ENCODE peak calls at places on chromosome 12, in nine cellular contexts. L is HCT116, P is neural progenitor cell, S is GM23248, Z is mesenchymal stem cell, V is K562, Y is hepatocyte, D is PC-3, M is OCI-LY7. Q is an unnamed sample.

GRCh38 chr12:87960557-87960956 is 68.6 kb downstream of the C12orf50 start:
- DNase-seq in L (no peak), P (no peak), S (no peak), Z (no peak), V (no peak), Y (no peak), D (no peak), M (no peak), Q (no peak)

GRCh38 chr12:5268424-5269210 is 163.3 kb upstream of the NTF3 start:
- DNase-seq in L (no peak), P (no peak), S (no peak), Z (no peak), V (no peak), Y (no peak), D (no peak), M (no peak), Q (no peak)

GRCh38 chr12:18343708-18344107 is 82.4 kb downstream of the PIK3C2G start:
- DNase-seq in L (no peak), P (no peak), S (no peak), Z (no peak), V (no peak), Y (peak; percentile 26), D (no peak), M (no peak), Q (no peak)

GRCh38 chr12:5259523-5259922 is 172.4 kb upstream of the NTF3 start:
- DNase-seq in L (no peak), P (no peak), S (peak; percentile 43), Z (no peak), V (no peak), Y (no peak), D (no peak), M (no peak), Q (peak; percentile 62)

GRCh38 chr12:114820773-114821172 is 136.8 kb upstream of the TBX3 start:
- DNase-seq in L (no peak), P (no peak), S (no peak), Z (no peak), V (no peak), Y (peak; percentile 52), D (no peak), M (no peak), Q (no peak)

GRCh38 chr12:91109148-91109564 is 2.1 kb downstream of the LUM start:
- DNase-seq in L (peak; percentile 27), P (peak; percentile 77), S (peak; percentile 81), Z (peak; percentile 83), V (peak; percentile 32), Y (peak; percentile 84), D (peak; percentile 83), M (peak; percentile 54), Q (peak; percentile 80)

GRCh38 chr12:132194056-132194455 is 49.8 kb downstream of the NOC4L start:
- DNase-seq in L (peak; percentile 31), P (peak; percentile 44), S (peak; percentile 13), Z (no peak), V (peak; percentile 65), Y (no peak), D (no peak), M (peak; percentile 15), Q (no peak)

GRCh38 chr12:47383942-47384341 is 304.2 kb upstream of the AMIGO2 start:
- DNase-seq in L (no peak), P (no peak), S (peak; percentile 39), Z (peak; percentile 10), V (no peak), Y (no peak), D (peak; percentile 47), M (no peak), Q (peak; percentile 78)

GRCh38 chr12:113407931-113408585 is 4.4 kb upstream of the SDS start:
- DNase-seq in L (no peak), P (no peak), S (peak; percentile 83), Z (no peak), V (no peak), Y (no peak), D (peak; percentile 55), M (no peak), Q (peak; percentile 58)

GRCh38 chr12:107822356-107822755 is 47.9 kb downstream of the ASCL4 start:
- DNase-seq in L (no peak), P (peak; percentile 8), S (no peak), Z (no peak), V (no peak), Y (no peak), D (no peak), M (no peak), Q (no peak)

GRCh38 chr12:30304528-30304927 is 391.1 kb downstream of the IPO8 start:
- DNase-seq in L (no peak), P (no peak), S (no peak), Z (no peak), V (no peak), Y (no peak), D (no peak), M (no peak), Q (no peak)

GRCh38 chr12:51383281-51383905 is 7.8 kb downstream of the GALNT6 start:
- DNase-seq in L (no peak), P (no peak), S (no peak), Z (no peak), V (no peak), Y (no peak), D (peak; percentile 96), M (peak; percentile 21), Q (no peak)

DNA sequence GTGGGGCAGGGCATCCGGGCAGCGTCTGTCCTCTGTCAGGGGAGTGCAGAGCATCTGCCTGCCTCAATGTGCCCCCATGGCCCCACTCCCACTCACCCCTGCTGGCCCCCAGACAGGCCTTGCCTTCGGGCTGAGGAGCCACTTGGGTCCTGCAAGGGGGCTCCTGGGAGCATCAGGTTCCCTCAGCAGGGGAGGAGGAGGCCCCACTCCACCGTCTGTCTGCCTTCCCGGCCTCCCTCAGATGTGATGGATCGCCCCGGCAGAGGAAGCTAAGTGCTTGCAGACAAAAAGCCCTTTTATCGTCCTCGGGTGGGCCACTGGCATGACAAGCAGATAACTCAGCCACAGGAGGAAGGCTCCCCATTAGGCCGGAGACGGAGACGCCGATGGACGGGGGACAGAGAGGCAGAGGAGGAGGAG is 35.1 kb downstream of the NCOR2 start:
- DNase-seq in L (no peak), P (peak; percentile 56), S (no peak), Z (peak; percentile 71), V (no peak), Y (no peak), D (no peak), M (no peak), Q (no peak)
- H3K4me2 ChIP-seq in L (no peak overlapping the region), P (peak overlapping the region; percentile 23), S (no peak overlapping the region), Z (no peak overlapping the region), V (no peak overlapping the region), Y (peak overlapping the region; percentile 23), D (no peak overlapping the region), M (no peak overlapping the region), Q (no peak overlapping the region)

DNA sequence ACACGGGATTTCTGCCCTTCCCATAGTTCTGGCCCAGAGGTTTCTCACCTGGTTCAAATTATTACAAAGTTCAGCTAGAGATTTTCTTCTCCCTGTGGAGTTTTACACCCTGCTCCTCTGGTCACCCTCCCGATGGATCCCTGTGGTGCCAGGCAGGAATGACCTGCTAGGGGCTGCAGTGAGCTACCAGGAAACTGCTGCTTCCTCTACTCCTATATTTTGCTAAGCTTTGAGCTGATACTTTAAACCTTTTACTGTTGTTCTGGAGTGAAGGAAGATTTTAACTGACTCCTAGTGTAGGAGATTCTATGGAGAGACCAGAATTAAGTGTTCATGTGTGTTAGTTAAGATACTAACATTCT is 30.4 kb upstream of the LRIG3 start:
- DNase-seq in L (no peak), P (no peak), S (no peak), Z (no peak), V (no peak), Y (peak; percentile 6), D (no peak), M (no peak), Q (no peak)
- H3K36me3 ChIP-seq in L (no peaks in the 10 kb centered on the region), P (no peaks in the 10 kb centered on the region), S (no peaks in the 10 kb centered on the region), Z (no peaks in the 10 kb centered on the region), V (no peaks in the 10 kb centered on the region), Y (no peaks in the 10 kb centered on the region), D (no peaks in the 10 kb centered on the region), M (no peaks in the 10 kb centered on the region), Q (no peaks in the 10 kb centered on the region)

GRCh38 chr12:79161249-79161934 is 296.8 kb downstream of the SYT1 start:
- DNase-seq in L (no peak), P (no peak), S (no peak), Z (no peak), V (no peak), Y (no peak), D (peak; percentile 52), M (no peak), Q (no peak)
- H3K4me2 ChIP-seq in L (no peak overlapping the region), P (no peak overlapping the region), S (no peak overlapping the region), Z (no peak overlapping the region), V (no peak overlapping the region), Y (no peak overlapping the region), D (no peak overlapping the region), M (no peak overlapping the region), Q (no peak overlapping the region)

DNA sequence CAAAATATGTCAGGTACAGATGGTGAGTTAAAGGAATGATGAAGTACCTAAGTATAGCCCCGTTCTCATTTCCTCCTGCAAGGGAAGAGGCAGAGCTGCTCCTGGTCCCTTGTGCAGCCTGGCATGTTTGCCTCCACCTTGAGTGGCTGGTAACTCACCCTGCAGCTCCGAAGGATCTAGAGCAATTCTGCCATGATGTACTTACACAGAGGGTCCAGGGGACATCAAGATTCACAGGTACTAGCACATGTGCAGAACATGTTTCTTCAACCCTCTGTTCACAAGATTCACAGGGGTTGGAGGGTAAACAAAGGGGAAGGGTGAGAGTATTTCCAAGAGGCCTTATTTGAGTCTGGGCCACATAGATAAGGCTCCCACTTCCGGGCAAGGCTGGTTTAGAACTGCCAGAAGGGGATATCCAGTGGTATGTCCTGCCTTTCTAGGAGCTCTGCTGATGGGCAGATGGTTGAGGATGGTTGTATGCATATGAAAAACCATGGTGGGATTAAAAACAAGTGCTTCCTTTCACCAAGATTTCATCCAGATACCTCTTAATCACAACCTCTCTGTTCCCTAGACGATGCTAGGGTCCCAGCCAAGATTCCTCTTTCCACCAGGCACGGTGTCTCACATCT is 7.7 kb downstream of the DCTN2 start:
- DNase-seq in L (no peak), P (no peak), S (no peak), Z (no peak), V (peak; percentile 87), Y (no peak), D (no peak), M (no peak), Q (no peak)
- H3K36me3 ChIP-seq in L (peaks cover 8% of the 10 kb centered on the region), P (no peaks in the 10 kb centered on the region), S (peaks cover 38% of the 10 kb centered on the region), Z (peaks cover 83% of the 10 kb centered on the region), V (peaks cover 80% of the 10 kb centered on the region), Y (no peaks in the 10 kb centered on the region), D (peaks cover 26% of the 10 kb centered on the region), M (peaks cover 61% of the 10 kb centered on the region), Q (peaks cover 24% of the 10 kb centered on the region)

GRCh38 chr12:1920971-1921370 is 2.5 kb upstream of the CACNA2D4 start:
- DNase-seq in L (no peak), P (no peak), S (no peak), Z (no peak), V (no peak), Y (peak; percentile 1), D (no peak), M (no peak), Q (no peak)

GRCh38 chr12:1922985-1923384 is 4.5 kb upstream of the CACNA2D4 start:
- DNase-seq in L (no peak), P (no peak), S (no peak), Z (no peak), V (no peak), Y (peak; percentile 1), D (no peak), M (no peak), Q (no peak)

GRCh38 chr12:1919763-1920162 is 1.3 kb upstream of the CACNA2D4 start:
- DNase-seq in L (no peak), P (no peak), S (no peak), Z (no peak), V (no peak), Y (no peak), D (no peak), M (no peak), Q (no peak)

GRCh38 chr12:1920436-1920835 is 2.0 kb upstream of the CACNA2D4 start:
- DNase-seq in L (no peak), P (no peak), S (no peak), Z (no peak), V (no peak), Y (peak; percentile 1), D (no peak), M (no peak), Q (no peak)

GRCh38 chr12:1922075-1922709 is 3.7 kb upstream of the CACNA2D4 start:
- DNase-seq in L (no peak), P (no peak), S (no peak), Z (no peak), V (no peak), Y (peak; percentile 10), D (no peak), M (peak; percentile 27), Q (no peak)
- H3K4me2 ChIP-seq in L (no peak overlapping the region), P (no peak overlapping the region), S (no peak overlapping the region), Z (no peak overlapping the region), V (no peak overlapping the region), Y (no peak overlapping the region), D (no peak overlapping the region), M (no peak overlapping the region), Q (no peak overlapping the region)